ENCODE peak calls at places on chromosomes 7 and 10, in eight cellular contexts. O is fibroblast of gingiva; L is Kasumi-1; S is iPS DF 19.7; P is T47D; G is islet precursor cell; D is effector memory CD4-positive, alpha-beta T cell; Q is astrocyte of the hippocampus. X is an unnamed sample.
A peak's percentile ranks its signal among the peaks of the same experiment; 100 is the strongest.

GRCh38 chr7:41333506-41333905 is 369.4 kb downstream of the INHBA start:
- DNase-seq in S (no peak), P (no peak), D (no peak), Q (peak; percentile 86), L (no peak), O (peak; percentile 20), G (no peak), X (no peak)

GRCh38 chr10:97445722-97446639 is at the start of the genes EXOSC1 and ZDHHC16:
- DNase-seq in P (peak; percentile 98), Q (peak; percentile 98), L (peak; percentile 100), G (peak; percentile 98), S (peak; percentile 95), O (peak; percentile 91), D (peak; percentile 87), X (peak; percentile 95)

GRCh38 chr7:157713591-157713990 is 376.8 kb downstream of the DNAJB6 start:
- DNase-seq in S (no peak), G (no peak), D (no peak), O (no peak), L (no peak), Q (no peak), P (no peak), X (no peak)

GRCh38 chr10:114471906-114472873 is 67.9 kb upstream of the AFAP1L2 start:
- DNase-seq in D (no peak), G (no peak), S (no peak), Q (no peak), P (peak; percentile 64), O (no peak), L (no peak), X (no peak)

GRCh38 chr7:102992820-102993531 is 80.2 kb downstream of the LRRC17 start:
- DNase-seq in D (no peak), P (no peak), G (no peak), O (no peak), L (no peak), S (no peak), Q (peak; percentile 88), X (peak; percentile 29)

GRCh38 chr10:118977864-118978263 is 51.6 kb upstream of the NANOS1 start:
- DNase-seq in O (no peak), Q (no peak), L (no peak), G (no peak), S (no peak), P (no peak), D (no peak), X (no peak)

GRCh38 chr10:22615819-22616499 is 98.4 kb downstream of the PIP4K2A start:
- DNase-seq in O (peak; percentile 24), G (peak; percentile 77), D (peak; percentile 45), L (peak; percentile 55), Q (peak; percentile 56), S (no peak), P (peak; percentile 33), X (peak; percentile 77)

GRCh38 chr10:11208908-11209809 is 191.5 kb downstream of the CELF2 start:
- DNase-seq in D (no peak), G (peak; percentile 27), P (no peak), S (no peak), O (no peak), L (no peak), Q (no peak), X (peak; percentile 5)

GRCh38 chr10:6068006-6068405 is 5.8 kb upstream of the IL2RA start:
- DNase-seq in Q (no peak), P (no peak), D (no peak), O (no peak), G (no peak), S (no peak), L (no peak), X (peak; percentile 74)

GRCh38 chr10:97311106-97311615 is 7.9 kb upstream of the FRAT1 start:
- DNase-seq in S (no peak), P (no peak), G (no peak), O (no peak), D (no peak), Q (no peak), L (no peak), X (peak; percentile 16)

GRCh38 chr7:29609162-29610030 is 45.8 kb downstream of the PRR15 start:
- DNase-seq in D (no peak), O (peak; percentile 20), P (peak; percentile 63), G (peak; percentile 84), L (peak; percentile 15), Q (peak; percentile 60), S (no peak), X (no peak)

GRCh38 chr7:74033372-74034311 is 5.7 kb downstream of the ELN start:
- DNase-seq in Q (peak; percentile 61), O (peak; percentile 36), L (no peak), S (no peak), D (no peak), P (no peak), G (peak; percentile 93), X (no peak)

GRCh38 chr10:8279598-8279997 is 225.1 kb downstream of the GATA3 start:
- DNase-seq in Q (peak; percentile 90), S (no peak), G (peak; percentile 90), O (no peak), L (no peak), P (peak; percentile 46), D (no peak), X (no peak)

GRCh38 chr7:115097175-115097671 is 175.3 kb downstream of the MDFIC start:
- DNase-seq in D (no peak), P (no peak), Q (peak; percentile 85), G (no peak), S (no peak), L (no peak), O (peak; percentile 67), X (no peak)

GRCh38 chr7:71015260-71015900 is 116.6 kb upstream of the GALNT17 start:
- DNase-seq in G (no peak), P (no peak), D (no peak), L (no peak), S (no peak), O (no peak), Q (no peak), X (no peak)

GRCh38 chr7:101952355-101953247 is 135.2 kb downstream of the CUX1 start:
- DNase-seq in L (peak; percentile 25), G (no peak), P (no peak), D (no peak), Q (peak; percentile 72), S (no peak), O (peak; percentile 73), X (peak; percentile 67)

GRCh38 chr7:37027557-37028341 is 303.5 kb upstream of the AOAH start:
- DNase-seq in S (no peak), O (no peak), P (peak; percentile 16), G (no peak), L (no peak), D (no peak), Q (no peak), X (no peak)

GRCh38 chr7:106151459-106152312 is 39.6 kb upstream of the SYPL1 start:
- DNase-seq in Q (no peak), O (no peak), D (no peak), L (no peak), S (no peak), P (peak; percentile 31), G (peak; percentile 32), X (no peak)

GRCh38 chr7:34365011-34365410 is 293.0 kb upstream of the NPSR1 start:
- DNase-seq in G (no peak), L (no peak), P (no peak), O (no peak), Q (no peak), S (no peak), D (no peak), X (no peak)

GRCh38 chr7:158395780-158396214 is 191.8 kb downstream of the PTPRN2 start:
- DNase-seq in G (no peak), Q (no peak), P (no peak), S (no peak), L (no peak), O (no peak), D (no peak), X (no peak)

GRCh38 chr7:151637781-151638261 is 118.1 kb upstream of the RHEB start:
- DNase-seq in L (no peak), Q (peak; percentile 64), D (no peak), S (no peak), G (no peak), O (no peak), P (no peak), X (no peak)

GRCh38 chr10:72425133-72425532 is 70.4 kb upstream of the DNAJB12 start:
- DNase-seq in P (no peak), Q (peak; percentile 0), G (no peak), D (no peak), S (no peak), L (no peak), O (no peak), X (no peak)

GRCh38 chr7:23970193-23970592 is 260.2 kb downstream of the STK31 start:
- DNase-seq in L (no peak), D (no peak), P (no peak), Q (no peak), G (no peak), S (no peak), O (no peak), X (no peak)

GRCh38 chr7:108528183-108528712 is 2.3 kb upstream of the PNPLA8 start:
- DNase-seq in P (no peak), S (no peak), G (no peak), Q (no peak), O (no peak), D (no peak), L (no peak), X (no peak)

GRCh38 chr7:152850420-152850819 is 90.9 kb downstream of the ACTR3B start:
- DNase-seq in L (no peak), P (no peak), D (no peak), O (no peak), Q (no peak), G (peak; percentile 29), S (no peak), X (no peak)

GRCh38 chr7:76185187-76185915 is 16.3 kb upstream of the SRRM3 start:
- DNase-seq in D (no peak), L (no peak), Q (peak; percentile 30), S (no peak), G (no peak), O (no peak), P (no peak), X (no peak)

GRCh38 chr10:79184141-79184625 is 115.4 kb downstream of the ZMIZ1 start:
- DNase-seq in P (peak; percentile 78), O (peak; percentile 40), S (no peak), D (no peak), Q (peak; percentile 91), G (peak; percentile 99), L (no peak), X (no peak)

X was measured in MV-4-11.